ENCODE peak calls at places on chromosomes 12 and 14, in nine cellular contexts. C, V, X, B, L, R, G, O and Z are unnamed samples.

GRCh38 chr12:63093711-63094110 is 57.3 kb downstream of the AVPR1A start:
- DNase-seq in C (no peak), V (no peak), X (no peak), B (no peak), L (no peak), R (no peak), G (no peak), O (no peak), Z (no peak)

GRCh38 chr12:563250-563781 is 99.9 kb downstream of the NINJ2 start:
- DNase-seq in C (no peak), V (peak), X (no peak), B (no peak), L (no peak), R (no peak), G (no peak), O (no peak), Z (no peak)

GRCh38 chr14:35333347-35333730 is 41.2 kb downstream of the PSMA6 start:
- DNase-seq in C (no peak), V (no peak), X (no peak), B (no peak), L (no peak), R (no peak), G (no peak), O (no peak), Z (no peak)

GRCh38 chr14:101657372-101657771 is 96.1 kb downstream of the DIO3 start:
- DNase-seq in C (no peak), V (no peak), X (no peak), B (no peak), L (peak), R (no peak), G (no peak), O (no peak), Z (no peak)

GRCh38 chr12:103301642-103302620 is 193.8 kb downstream of the C12orf42 start:
- DNase-seq in C (no peak), V (no peak), X (no peak), B (no peak), L (no peak), R (no peak), G (peak), O (peak), Z (no peak)

GRCh38 chr14:99687284-99688209 is 3.4 kb downstream of the CYP46A1 start:
- DNase-seq in C (peak), V (no peak), X (peak), B (no peak), L (peak), R (no peak), G (peak), O (no peak), Z (no peak)

GRCh38 chr12:110684322-110684836 is 4.5 kb downstream of the HVCN1 start:
- DNase-seq in C (no peak), V (no peak), X (no peak), B (peak), L (no peak), R (no peak), G (no peak), O (no peak), Z (no peak)

GRCh38 chr12:105330938-105331804 is 680 bp downstream of the C12orf75 start:
- DNase-seq in C (peak), V (peak), X (peak), B (peak), L (no peak), R (no peak), G (peak), O (peak), Z (no peak)

GRCh38 chr12:104652910-104653309 is 196.2 kb downstream of the CHST11 start:
- DNase-seq in C (no peak), V (no peak), X (no peak), B (no peak), L (no peak), R (no peak), G (no peak), O (no peak), Z (no peak)

GRCh38 chr12:92394895-92395294 is 249.2 kb upstream of the BTG1 start:
- DNase-seq in C (no peak), V (no peak), X (no peak), B (no peak), L (no peak), R (no peak), G (no peak), O (no peak), Z (no peak)

GRCh38 chr12:122749569-122750332 is 2.9 kb upstream of the DENR start:
- DNase-seq in C (no peak), V (no peak), X (no peak), B (no peak), L (no peak), R (no peak), G (no peak), O (no peak), Z (no peak)

GRCh38 chr12:27554421-27555186 is 30.6 kb downstream of the PPFIBP1 start:
- DNase-seq in C (no peak), V (no peak), X (no peak), B (peak), L (no peak), R (peak), G (no peak), O (no peak), Z (no peak)

GRCh38 chr12:57151741-57152407 is 4.5 kb upstream of the LRP1-AS start:
- DNase-seq in C (no peak), V (no peak), X (no peak), B (peak), L (peak), R (no peak), G (no peak), O (no peak), Z (no peak)

GRCh38 chr12:13000616-13000934 is 510 bp upstream of the HEBP1 start:
- DNase-seq in C (no peak), V (no peak), X (peak), B (peak), L (peak), R (no peak), G (no peak), O (no peak), Z (no peak)

GRCh38 chr12:30763053-30763452 is 8.3 kb upstream of the CAPRIN2 start:
- DNase-seq in C (no peak), V (no peak), X (no peak), B (no peak), L (no peak), R (no peak), G (no peak), O (no peak), Z (no peak)

GRCh38 chr14:65946494-65946893 is 534.0 kb downstream of the FUT8 start:
- DNase-seq in C (no peak), V (no peak), X (no peak), B (no peak), L (no peak), R (no peak), G (no peak), O (no peak), Z (no peak)

GRCh38 chr12:42086021-42086420 is 58.7 kb downstream of the GXYLT1 start:
- DNase-seq in C (no peak), V (no peak), X (no peak), B (peak), L (no peak), R (no peak), G (no peak), O (no peak), Z (no peak)

GRCh38 chr14:55191881-55192616 is 664 bp upstream of the DLGAP5 start:
- DNase-seq in C (no peak), V (no peak), X (no peak), B (no peak), L (no peak), R (no peak), G (no peak), O (no peak), Z (no peak)

GRCh38 chr12:113464852-113465719 is 6.6 kb downstream of the LHX5 start:
- DNase-seq in C (no peak), V (no peak), X (peak), B (peak), L (no peak), R (no peak), G (peak), O (no peak), Z (no peak)

GRCh38 chr14:61642246-61642982 is 52.9 kb upstream of the HIF1A start:
- DNase-seq in C (no peak), V (no peak), X (no peak), B (peak), L (peak), R (no peak), G (no peak), O (no peak), Z (no peak)

GRCh38 chr14:22316473-22316872 is 272.6 kb downstream of the DAD1 start:
- DNase-seq in C (no peak), V (no peak), X (no peak), B (no peak), L (no peak), R (no peak), G (no peak), O (no peak), Z (no peak)

GRCh38 chr14:22318951-22319350 is 270.1 kb downstream of the DAD1 start:
- DNase-seq in C (no peak), V (no peak), X (no peak), B (no peak), L (no peak), R (no peak), G (no peak), O (no peak), Z (no peak)

GRCh38 chr14:22313172-22313801 is 275.7 kb downstream of the DAD1 start:
- DNase-seq in C (no peak), V (no peak), X (no peak), B (no peak), L (no peak), R (no peak), G (no peak), O (no peak), Z (no peak)

GRCh38 chr14:22314183-22314820 is 274.7 kb downstream of the DAD1 start:
- DNase-seq in C (no peak), V (no peak), X (peak), B (peak), L (peak), R (no peak), G (peak), O (peak), Z (no peak)

GRCh38 chr14:22315336-22315735 is 273.7 kb downstream of the DAD1 start:
- DNase-seq in C (no peak), V (no peak), X (no peak), B (no peak), L (peak), R (no peak), G (no peak), O (no peak), Z (no peak)
- TF ChIP-seq CTCF in C (no peak), V (no peak), X (no peak), B (no peak), L (no peak), R (no peak), G (no peak), O (no peak), Z (no peak)

GRCh38 chr14:105167303-105168092 is 1.1 kb downstream of the JAG2 start:
- DNase-seq in C (no peak), V (no peak), X (no peak), B (peak), L (peak), R (no peak), G (peak), O (no peak), Z (no peak)
- TF ChIP-seq CTCF in C (no peak), V (no peak), X (no peak), B (no peak), L (peak), R (no peak), G (peak), O (peak), Z (no peak)

GRCh38 chr14:103400537-103400936 is 15.3 kb downstream of the MARK3 start:
- DNase-seq in C (no peak), V (no peak), X (no peak), B (no peak), L (no peak), R (no peak), G (no peak), O (no peak), Z (no peak)

GRCh38 chr14:103404920-103405319 is 19.7 kb downstream of the MARK3 start:
- DNase-seq in C (no peak), V (no peak), X (no peak), B (no peak), L (no peak), R (no peak), G (no peak), O (no peak), Z (no peak)

GRCh38 chr14:103401223-103402214 is 16.3 kb downstream of the MARK3 start:
- DNase-seq in C (no peak), V (no peak), X (peak), B (peak), L (peak), R (no peak), G (no peak), O (no peak), Z (no peak)

GRCh38 chr14:103402700-103403099 is 17.5 kb downstream of the MARK3 start:
- DNase-seq in C (no peak), V (no peak), X (no peak), B (peak), L (peak), R (no peak), G (no peak), O (no peak), Z (no peak)

DNA sequence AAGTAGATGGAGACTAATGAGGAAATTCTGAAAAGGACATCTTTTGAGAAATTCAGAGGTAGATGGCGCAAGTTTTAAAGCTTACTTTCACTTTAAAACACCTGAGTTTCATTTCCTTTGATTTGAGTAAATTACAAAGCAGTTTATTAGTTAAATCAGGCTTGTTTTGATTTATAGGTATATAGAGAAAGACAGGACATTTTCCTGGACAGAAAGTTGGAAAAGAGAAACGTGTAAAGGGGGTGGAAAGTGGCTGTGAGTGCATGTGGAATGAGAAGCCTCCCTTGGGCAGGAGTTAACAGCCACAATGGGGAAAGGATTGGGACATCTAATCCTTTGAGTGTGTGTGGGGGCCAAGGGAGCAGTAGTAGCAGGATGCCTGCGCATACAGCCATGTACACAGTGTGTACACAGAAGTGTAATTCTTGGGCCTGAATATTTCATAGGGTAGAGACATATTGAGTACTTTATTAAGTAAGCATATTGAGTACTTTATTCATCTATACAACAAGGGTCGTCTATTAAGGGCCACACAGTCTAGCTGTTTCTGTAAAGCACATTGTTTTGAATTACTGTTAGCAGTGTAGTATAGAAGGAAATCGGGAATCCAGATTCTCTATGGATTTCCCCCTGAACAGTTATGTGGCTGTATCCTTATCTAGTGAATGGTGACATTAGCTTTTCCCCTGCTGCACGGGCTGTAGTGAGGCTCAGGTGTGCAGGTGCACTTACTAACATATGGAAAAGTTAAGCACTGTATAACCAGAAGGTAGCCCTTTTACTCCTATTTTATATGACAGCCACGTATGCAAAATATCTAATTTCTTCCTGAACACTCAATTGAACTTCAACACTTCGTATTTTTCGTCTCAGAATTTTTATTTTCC is 19.1 kb downstream of the MARK3 start:
- DNase-seq in C (no peak), V (no peak), X (no peak), B (peak), L (no peak), R (no peak), G (no peak), O (no peak), Z (no peak)
- TF ChIP-seq CTCF in C (no peak), V (no peak), X (no peak), B (no peak), L (no peak), R (no peak), G (no peak), O (no peak), Z (no peak)

GRCh38 chr14:62670526-62670925 is 374.7 kb downstream of the KCNH5 start:
- DNase-seq in C (no peak), V (no peak), X (no peak), B (peak), L (peak), R (no peak), G (no peak), O (no peak), Z (no peak)

GRCh38 chr14:62661818-62662217 is 383.4 kb downstream of the KCNH5 start:
- DNase-seq in C (no peak), V (no peak), X (no peak), B (no peak), L (peak), R (no peak), G (no peak), O (no peak), Z (no peak)

GRCh38 chr14:62673014-62673727 is 372.1 kb downstream of the KCNH5 start:
- DNase-seq in C (no peak), V (no peak), X (no peak), B (no peak), L (no peak), R (no peak), G (no peak), O (no peak), Z (no peak)

GRCh38 chr14:62662811-62663477 is 382.3 kb downstream of the KCNH5 start:
- DNase-seq in C (no peak), V (no peak), X (no peak), B (no peak), L (no peak), R (no peak), G (no peak), O (no peak), Z (no peak)

DNA sequence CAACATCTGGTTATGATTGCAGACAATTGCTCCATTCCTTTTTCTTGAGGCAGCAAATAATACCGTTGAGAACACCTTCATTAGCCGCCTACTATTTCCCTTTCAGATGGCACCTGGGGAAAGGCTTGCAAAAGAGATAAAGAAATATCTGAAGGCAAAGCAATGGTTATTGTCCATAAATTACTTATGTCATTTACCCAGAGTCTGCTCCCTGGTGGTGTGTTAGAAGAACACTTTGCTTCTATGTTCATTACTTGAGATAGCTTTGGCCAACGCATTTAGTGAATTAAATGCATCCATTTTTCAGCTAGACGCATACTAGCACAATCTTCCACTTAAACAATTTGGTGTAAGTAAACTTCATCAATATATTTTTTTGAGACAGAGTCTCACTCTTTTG is 377.7 kb downstream of the KCNH5 start:
- DNase-seq in C (no peak), V (no peak), X (no peak), B (peak), L (no peak), R (no peak), G (no peak), O (no peak), Z (no peak)
- TF ChIP-seq CTCF in C (no peak), V (no peak), X (no peak), B (no peak), L (no peak), R (no peak), G (no peak), O (peak), Z (no peak)

GRCh38 chr12:76688627-76689026 is 75.3 kb upstream of the ZDHHC17 start:
- DNase-seq in C (no peak), V (no peak), X (no peak), B (no peak), L (no peak), R (no peak), G (no peak), O (no peak), Z (no peak)
- TF ChIP-seq CTCF in C (no peak), V (peak), X (no peak), B (peak), L (no peak), R (no peak), G (peak), O (peak), Z (no peak)

GRCh38 chr12:53474819-53475218 is 22.9 kb downstream of the PCBP2 start:
- DNase-seq in C (no peak), V (no peak), X (no peak), B (no peak), L (no peak), R (no peak), G (no peak), O (no peak), Z (no peak)
- TF ChIP-seq CTCF in C (no peak), V (no peak), X (no peak), B (no peak), L (no peak), R (no peak), G (no peak), O (no peak), Z (no peak)